ENCODE peak calls at places on chromosomes 16 and 17, in six cellular contexts. J is RPMI7951, W is amniotic epithelial cell, C is COR-L47, I is COLO829, D is colonic mucosa. A is an unnamed sample.

GRCh38 chr17:1487939-1488825 is 4.3 kb downstream of the MYO1C start:
- DNase-seq in J (peak; percentile 77), W (peak; percentile 83), C (no peak), I (peak; percentile 63), D (peak; percentile 89), A (peak; percentile 95)

GRCh38 chr16:593406-593805 is 3.5 kb downstream of the RAB40C start:
- DNase-seq in J (no peak), W (no peak), C (peak; percentile 61), I (no peak), D (peak; percentile 80), A (no peak)

GRCh38 chr16:89230210-89230609 is 12.7 kb downstream of the ZNF778 start:
- DNase-seq in J (no peak), W (no peak), C (no peak), I (no peak), D (no peak), A (no peak)

GRCh38 chr17:80763293-80763867 is 218.7 kb downstream of the RPTOR start:
- DNase-seq in J (no peak), W (no peak), C (no peak), I (no peak), D (no peak), A (no peak)

GRCh38 chr17:50787106-50787505 is 19.8 kb upstream of the ANKRD40CL start:
- DNase-seq in J (no peak), W (no peak), C (no peak), I (no peak), D (no peak), A (no peak)

GRCh38 chr17:82961366-82962162 is 117.8 kb upstream of the METRNL start:
- DNase-seq in J (no peak), W (no peak), C (no peak), I (no peak), D (no peak), A (no peak)

GRCh38 chr17:416293-417206 is 63.9 kb upstream of the RPH3AL start:
- DNase-seq in J (no peak), W (peak; percentile 20), C (no peak), I (no peak), D (no peak), A (no peak)

GRCh38 chr16:83356266-83356665 is 451.5 kb upstream of the HSBP1 start:
- DNase-seq in J (peak; percentile 67), W (peak; percentile 49), C (peak; percentile 46), I (peak; percentile 38), D (no peak), A (peak; percentile 82)

GRCh38 chr17:46264456-46265198 is 30.3 kb upstream of the LRRC37A start:
- DNase-seq in J (peak; percentile 60), W (peak; percentile 92), C (no peak), I (peak; percentile 5), D (no peak), A (no peak)

GRCh38 chr17:78416791-78417530 is 38.5 kb downstream of the PGS1 start:
- DNase-seq in J (no peak), W (peak; percentile 81), C (no peak), I (peak; percentile 14), D (peak; percentile 65), A (no peak)

GRCh38 chr16:695355-696089 is 5.3 kb upstream of the WDR24 start:
- DNase-seq in J (no peak), W (no peak), C (peak; percentile 97), I (no peak), D (peak; percentile 96), A (peak; percentile 60)

GRCh38 chr17:42647778-42648177 is 11.3 kb upstream of the TUBG2 start:
- DNase-seq in J (peak; percentile 30), W (no peak), C (no peak), I (no peak), D (no peak), A (no peak)

GRCh38 chr17:66945451-66945850 is 19.1 kb upstream of the CACNG4 start:
- DNase-seq in J (peak; percentile 75), W (peak; percentile 23), C (no peak), I (no peak), D (no peak), A (no peak)

GRCh38 chr17:42845918-42846593 is 1.7 kb downstream of the AOC2 start:
- DNase-seq in J (peak; percentile 44), W (no peak), C (no peak), I (no peak), D (no peak), A (no peak)

GRCh38 chr17:81366648-81367047 is 28.6 kb upstream of the BAHCC1 start:
- DNase-seq in J (no peak), W (no peak), C (no peak), I (no peak), D (no peak), A (no peak)

GRCh38 chr16:1656808-1657617 is 21.1 kb upstream of the JPT2 start:
- DNase-seq in J (no peak), W (no peak), C (no peak), I (no peak), D (no peak), A (no peak)

GRCh38 chr16:49681449-49681848 is 174.5 kb downstream of the ZNF423 start:
- DNase-seq in J (no peak), W (no peak), C (no peak), I (no peak), D (no peak), A (no peak)

A was measured in neural progenitor cell.